ENCODE peak calls at places on chromosome X, in nine cellular contexts. One of them, this sample, is unnamed.

GRCh38 chrX:107454302-107454701 is 4.8 kb downstream of the FRMPD3 start:
- DNase-seq in PC-3: peak; percentile 72
- DNase-seq in CD8-positive, alpha-beta memory T cell: peak; percentile 49
- DNase-seq in GM12878: no peak
- DNase-seq in cardiac muscle cell: no peak
- DNase-seq in mesendoderm: no peak
- DNase-seq in A673: no peak
- DNase-seq in K562: no peak
- DNase-seq in heart right ventricle: no peak
- DNase-seq in this sample: no peak

GRCh38 chrX:156004256-156004655 is 6.8 kb downstream of the IL9R start:
- DNase-seq in GM12878: no peak
- DNase-seq in PC-3: no peak
- DNase-seq in A673: no peak
- DNase-seq in CD8-positive, alpha-beta memory T cell: no peak
- DNase-seq in cardiac muscle cell: no peak
- DNase-seq in K562: no peak
- DNase-seq in mesendoderm: no peak
- DNase-seq in heart right ventricle: no peak
- DNase-seq in this sample: no peak

GRCh38 chrX:140510306-140510676 is 5.4 kb upstream of the SOX3 start:
- DNase-seq in GM12878: no peak
- DNase-seq in A673: no peak
- DNase-seq in CD8-positive, alpha-beta memory T cell: no peak
- DNase-seq in cardiac muscle cell: no peak
- DNase-seq in K562: no peak
- DNase-seq in PC-3: no peak
- DNase-seq in heart right ventricle: no peak
- DNase-seq in mesendoderm: peak; percentile 42
- DNase-seq in this sample: no peak

GRCh38 chrX:103254171-103254824 is 657 bp downstream of the TCEAL8 start:
- DNase-seq in A673: peak; percentile 47
- DNase-seq in GM12878: peak; percentile 3
- DNase-seq in mesendoderm: peak; percentile 98
- DNase-seq in K562: peak; percentile 28
- DNase-seq in heart right ventricle: peak; percentile 57
- DNase-seq in cardiac muscle cell: peak; percentile 90
- DNase-seq in PC-3: peak; percentile 40
- DNase-seq in CD8-positive, alpha-beta memory T cell: peak; percentile 13
- DNase-seq in this sample: peak; percentile 26

GRCh38 chrX:150913511-150913910 is 15.0 kb upstream of the CD99L2 start:
- DNase-seq in GM12878: no peak
- DNase-seq in PC-3: no peak
- DNase-seq in mesendoderm: no peak
- DNase-seq in K562: no peak
- DNase-seq in CD8-positive, alpha-beta memory T cell: no peak
- DNase-seq in heart right ventricle: no peak
- DNase-seq in A673: peak; percentile 45
- DNase-seq in cardiac muscle cell: no peak
- DNase-seq in this sample: no peak

GRCh38 chrX:11836284-11836683 is 78.2 kb downstream of the MSL3 start:
- DNase-seq in heart right ventricle: no peak
- DNase-seq in K562: no peak
- DNase-seq in GM12878: no peak
- DNase-seq in CD8-positive, alpha-beta memory T cell: no peak
- DNase-seq in mesendoderm: no peak
- DNase-seq in A673: peak; percentile 1
- DNase-seq in PC-3: no peak
- DNase-seq in cardiac muscle cell: no peak
- DNase-seq in this sample: no peak

GRCh38 chrX:102345916-102346315 is 93.9 kb downstream of the NXF2B start:
- DNase-seq in cardiac muscle cell: peak; percentile 61
- DNase-seq in K562: peak; percentile 45
- DNase-seq in PC-3: peak; percentile 70
- DNase-seq in mesendoderm: peak; percentile 48
- DNase-seq in heart right ventricle: peak; percentile 12
- DNase-seq in A673: peak; percentile 62
- DNase-seq in GM12878: no peak
- DNase-seq in CD8-positive, alpha-beta memory T cell: peak; percentile 31
- DNase-seq in this sample: peak; percentile 17

GRCh38 chrX:6382284-6382683 is 152.6 kb downstream of the VCX3A start:
- DNase-seq in K562: no peak
- DNase-seq in mesendoderm: no peak
- DNase-seq in heart right ventricle: no peak
- DNase-seq in GM12878: no peak
- DNase-seq in cardiac muscle cell: no peak
- DNase-seq in CD8-positive, alpha-beta memory T cell: no peak
- DNase-seq in A673: no peak
- DNase-seq in PC-3: no peak
- DNase-seq in this sample: no peak

GRCh38 chrX:139826065-139827044 is 106.5 kb downstream of the ATP11C start:
- DNase-seq in K562: no peak
- DNase-seq in A673: peak; percentile 84
- DNase-seq in CD8-positive, alpha-beta memory T cell: no peak
- DNase-seq in cardiac muscle cell: no peak
- DNase-seq in heart right ventricle: no peak
- DNase-seq in GM12878: no peak
- DNase-seq in mesendoderm: no peak
- DNase-seq in PC-3: peak; percentile 23
- DNase-seq in this sample: no peak

GRCh38 chrX:15497865-15498264 is 2.7 kb upstream of the BMX start:
- DNase-seq in mesendoderm: peak; percentile 60
- DNase-seq in cardiac muscle cell: peak; percentile 78
- DNase-seq in CD8-positive, alpha-beta memory T cell: peak; percentile 36
- DNase-seq in heart right ventricle: peak; percentile 39
- DNase-seq in PC-3: peak; percentile 76
- DNase-seq in K562: peak; percentile 75
- DNase-seq in A673: peak; percentile 77
- DNase-seq in GM12878: no peak
- DNase-seq in this sample: peak; percentile 16

GRCh38 chrX:120625366-120625765 is 4.5 kb downstream of the C1GALT1C1 start:
- DNase-seq in K562: no peak
- DNase-seq in PC-3: no peak
- DNase-seq in mesendoderm: no peak
- DNase-seq in heart right ventricle: no peak
- DNase-seq in cardiac muscle cell: no peak
- DNase-seq in GM12878: no peak
- DNase-seq in A673: no peak
- DNase-seq in CD8-positive, alpha-beta memory T cell: no peak
- DNase-seq in this sample: no peak

GRCh38 chrX:38596939-38597338 is 35.6 kb downstream of the TSPAN7 start:
- DNase-seq in PC-3: no peak
- DNase-seq in GM12878: no peak
- DNase-seq in heart right ventricle: no peak
- DNase-seq in cardiac muscle cell: no peak
- DNase-seq in CD8-positive, alpha-beta memory T cell: no peak
- DNase-seq in A673: no peak
- DNase-seq in mesendoderm: no peak
- DNase-seq in K562: no peak
- DNase-seq in this sample: no peak

GRCh38 chrX:38600089-38600755 is 38.9 kb downstream of the TSPAN7 start:
- DNase-seq in heart right ventricle: no peak
- DNase-seq in K562: no peak
- DNase-seq in cardiac muscle cell: no peak
- DNase-seq in A673: no peak
- DNase-seq in mesendoderm: no peak
- DNase-seq in CD8-positive, alpha-beta memory T cell: no peak
- DNase-seq in GM12878: no peak
- DNase-seq in PC-3: no peak
- DNase-seq in this sample: no peak

GRCh38 chrX:38594434-38594833 is 33.1 kb downstream of the TSPAN7 start:
- DNase-seq in A673: no peak
- DNase-seq in heart right ventricle: no peak
- DNase-seq in K562: no peak
- DNase-seq in cardiac muscle cell: no peak
- DNase-seq in GM12878: no peak
- DNase-seq in PC-3: no peak
- DNase-seq in CD8-positive, alpha-beta memory T cell: no peak
- DNase-seq in mesendoderm: no peak
- DNase-seq in this sample: no peak

GRCh38 chrX:38595801-38596200 is 34.5 kb downstream of the TSPAN7 start:
- DNase-seq in PC-3: no peak
- DNase-seq in cardiac muscle cell: peak; percentile 35
- DNase-seq in CD8-positive, alpha-beta memory T cell: no peak
- DNase-seq in mesendoderm: peak; percentile 2
- DNase-seq in A673: no peak
- DNase-seq in GM12878: no peak
- DNase-seq in heart right ventricle: no peak
- DNase-seq in K562: no peak
- DNase-seq in this sample: no peak
- H3K4me1 ChIP-seq in PC-3: no peaks in the 10 kb centered on the region
- H3K4me1 ChIP-seq in cardiac muscle cell: peaks cover 26% of the 10 kb centered on the region
- H3K4me1 ChIP-seq in CD8-positive, alpha-beta memory T cell: no peaks in the 10 kb centered on the region
- H3K4me1 ChIP-seq in mesendoderm: no peaks in the 10 kb centered on the region
- H3K4me1 ChIP-seq in A673: no peaks in the 10 kb centered on the region
- H3K4me1 ChIP-seq in GM12878: no peaks in the 10 kb centered on the region
- H3K4me1 ChIP-seq in heart right ventricle: peaks cover 5% of the 10 kb centered on the region
- H3K4me1 ChIP-seq in K562: no peaks in the 10 kb centered on the region
- H3K4me1 ChIP-seq in this sample: peaks cover 12% of the 10 kb centered on the region

GRCh38 chrX:133926099-133926498 is 59.3 kb downstream of the GPC3 start:
- DNase-seq in heart right ventricle: no peak
- DNase-seq in PC-3: no peak
- DNase-seq in GM12878: no peak
- DNase-seq in mesendoderm: no peak
- DNase-seq in CD8-positive, alpha-beta memory T cell: no peak
- DNase-seq in K562: no peak
- DNase-seq in A673: no peak
- DNase-seq in cardiac muscle cell: no peak
- DNase-seq in this sample: no peak

GRCh38 chrX:133922390-133922772 is 63.0 kb downstream of the GPC3 start:
- DNase-seq in K562: no peak
- DNase-seq in PC-3: no peak
- DNase-seq in GM12878: no peak
- DNase-seq in heart right ventricle: no peak
- DNase-seq in cardiac muscle cell: no peak
- DNase-seq in mesendoderm: no peak
- DNase-seq in CD8-positive, alpha-beta memory T cell: no peak
- DNase-seq in A673: no peak
- DNase-seq in this sample: no peak

GRCh38 chrX:133923548-133923947 is 61.8 kb downstream of the GPC3 start:
- DNase-seq in heart right ventricle: no peak
- DNase-seq in A673: no peak
- DNase-seq in PC-3: no peak
- DNase-seq in mesendoderm: no peak
- DNase-seq in K562: no peak
- DNase-seq in cardiac muscle cell: no peak
- DNase-seq in CD8-positive, alpha-beta memory T cell: no peak
- DNase-seq in GM12878: no peak
- DNase-seq in this sample: no peak

GRCh38 chrX:133923113-133923512 is 62.3 kb downstream of the GPC3 start:
- DNase-seq in GM12878: no peak
- DNase-seq in PC-3: no peak
- DNase-seq in heart right ventricle: no peak
- DNase-seq in A673: peak; percentile 4
- DNase-seq in mesendoderm: peak; percentile 15
- DNase-seq in K562: no peak
- DNase-seq in cardiac muscle cell: no peak
- DNase-seq in CD8-positive, alpha-beta memory T cell: peak; percentile 7
- DNase-seq in this sample: no peak

DNA sequence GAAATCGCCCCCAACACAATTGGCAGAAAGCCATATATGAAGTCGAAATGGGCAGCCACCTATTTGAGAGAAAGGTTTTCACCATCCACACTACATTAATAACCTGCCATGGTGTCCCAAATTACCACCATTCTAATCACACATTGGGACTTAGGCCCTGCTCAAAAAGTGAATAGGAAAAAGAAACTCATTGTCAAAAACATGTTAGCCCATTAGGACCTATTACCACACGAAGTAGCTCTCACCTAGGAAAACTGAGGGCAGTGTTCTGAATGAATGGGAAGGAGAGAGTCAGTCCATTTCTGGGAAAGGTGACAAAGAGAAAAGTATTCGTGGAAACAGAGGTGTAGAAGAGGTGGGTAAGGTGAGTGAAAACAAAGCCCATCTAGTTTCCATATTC is 60.8 kb downstream of the GPC3 start:
- DNase-seq in CD8-positive, alpha-beta memory T cell: no peak
- DNase-seq in PC-3: no peak
- DNase-seq in K562: no peak
- DNase-seq in GM12878: no peak
- DNase-seq in mesendoderm: no peak
- DNase-seq in cardiac muscle cell: no peak
- DNase-seq in A673: no peak
- DNase-seq in heart right ventricle: no peak
- DNase-seq in this sample: no peak
- H3K27me3 ChIP-seq in CD8-positive, alpha-beta memory T cell: no peaks in the 10 kb centered on the region
- H3K27me3 ChIP-seq in PC-3: no peaks in the 10 kb centered on the region
- H3K27me3 ChIP-seq in K562: no peaks in the 10 kb centered on the region
- H3K27me3 ChIP-seq in GM12878: no peaks in the 10 kb centered on the region
- H3K27me3 ChIP-seq in mesendoderm: no peaks in the 10 kb centered on the region
- H3K27me3 ChIP-seq in cardiac muscle cell: no peaks in the 10 kb centered on the region
- H3K27me3 ChIP-seq in A673: no peaks in the 10 kb centered on the region
- H3K27me3 ChIP-seq in heart right ventricle: no peaks in the 10 kb centered on the region
- H3K27me3 ChIP-seq in this sample: no peaks in the 10 kb centered on the region

GRCh38 chrX:23993012-23993633 is 33.9 kb downstream of the KLHL15 start:
- DNase-seq in heart right ventricle: no peak
- DNase-seq in K562: no peak
- DNase-seq in A673: no peak
- DNase-seq in cardiac muscle cell: no peak
- DNase-seq in GM12878: no peak
- DNase-seq in CD8-positive, alpha-beta memory T cell: no peak
- DNase-seq in mesendoderm: no peak
- DNase-seq in PC-3: no peak
- DNase-seq in this sample: no peak

GRCh38 chrX:23989689-23990088 is 37.3 kb downstream of the KLHL15 start:
- DNase-seq in GM12878: no peak
- DNase-seq in A673: no peak
- DNase-seq in cardiac muscle cell: no peak
- DNase-seq in PC-3: no peak
- DNase-seq in CD8-positive, alpha-beta memory T cell: no peak
- DNase-seq in K562: no peak
- DNase-seq in heart right ventricle: no peak
- DNase-seq in mesendoderm: no peak
- DNase-seq in this sample: no peak

DNA sequence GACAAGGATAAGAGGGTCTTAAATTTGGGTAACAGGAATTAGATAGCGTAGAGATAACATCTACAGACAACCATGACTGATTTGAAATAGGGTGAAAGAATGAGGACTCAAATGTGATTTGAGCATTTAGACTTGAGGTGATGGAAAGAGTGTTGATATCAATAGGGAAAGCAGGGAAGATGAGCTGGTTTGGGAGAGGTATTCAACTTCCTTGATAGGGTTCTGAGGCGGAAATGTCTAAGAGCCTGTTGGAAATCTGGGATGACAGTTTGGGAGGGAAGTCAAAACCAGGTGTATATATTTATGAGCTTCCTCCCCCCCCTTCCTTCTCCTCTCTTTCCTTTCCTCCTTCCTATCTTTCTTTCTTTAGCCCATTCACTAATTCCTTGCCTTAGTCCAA is 36.5 kb downstream of the KLHL15 start:
- DNase-seq in K562: no peak
- DNase-seq in mesendoderm: no peak
- DNase-seq in cardiac muscle cell: no peak
- DNase-seq in PC-3: no peak
- DNase-seq in GM12878: no peak
- DNase-seq in A673: no peak
- DNase-seq in CD8-positive, alpha-beta memory T cell: no peak
- DNase-seq in heart right ventricle: no peak
- DNase-seq in this sample: no peak
- H3K27ac ChIP-seq in K562: no peak overlapping the region
- H3K27ac ChIP-seq in mesendoderm: no peak overlapping the region
- H3K27ac ChIP-seq in cardiac muscle cell: peak overlapping the region; percentile 34
- H3K27ac ChIP-seq in PC-3: no peak overlapping the region
- H3K27ac ChIP-seq in GM12878: no peak overlapping the region
- H3K27ac ChIP-seq in A673: no peak overlapping the region
- H3K27ac ChIP-seq in CD8-positive, alpha-beta memory T cell: no peak overlapping the region
- H3K27ac ChIP-seq in heart right ventricle: no peak overlapping the region
- H3K27ac ChIP-seq in this sample: no peak overlapping the region

GRCh38 chrX:40088299-40088625 is 9.5 kb downstream of the BCOR start:
- DNase-seq in heart right ventricle: no peak
- DNase-seq in PC-3: no peak
- DNase-seq in K562: no peak
- DNase-seq in A673: peak; percentile 41
- DNase-seq in mesendoderm: no peak
- DNase-seq in cardiac muscle cell: no peak
- DNase-seq in GM12878: no peak
- DNase-seq in CD8-positive, alpha-beta memory T cell: no peak
- DNase-seq in this sample: no peak
- H3K4me1 ChIP-seq in heart right ventricle: peaks cover 68% of the 10 kb centered on the region
- H3K4me1 ChIP-seq in PC-3: peaks cover 66% of the 10 kb centered on the region
- H3K4me1 ChIP-seq in K562: peaks cover 73% of the 10 kb centered on the region
- H3K4me1 ChIP-seq in A673: peaks cover 61% of the 10 kb centered on the region
- H3K4me1 ChIP-seq in mesendoderm: peaks cover 9% of the 10 kb centered on the region
- H3K4me1 ChIP-seq in cardiac muscle cell: peaks cover 71% of the 10 kb centered on the region
- H3K4me1 ChIP-seq in GM12878: no peaks in the 10 kb centered on the region
- H3K4me1 ChIP-seq in CD8-positive, alpha-beta memory T cell: peaks cover 53% of the 10 kb centered on the region
- H3K4me1 ChIP-seq in this sample: peaks cover 66% of the 10 kb centered on the region

This sample was measured in left ventricle myocardium inferior.